ENCODE peak calls at places on chromosomes 6 and 20, in six cellular contexts. One of them, this sample, is unnamed.

GRCh38 chr6:17152703-17153102 is 50.9 kb downstream of the STMND1 start:
- DNase-seq in nucleus accumbens: no peak
- DNase-seq in anterior cingulate cortex: no peak
- DNase-seq in posterior vena cava: no peak
- DNase-seq in 8988T: no peak
- DNase-seq in choroid plexus epithelial cell: no peak
- DNase-seq in this sample: no peak

GRCh38 chr6:73675466-73676098 is 20.4 kb upstream of the CD109 start:
- DNase-seq in anterior cingulate cortex: peak
- DNase-seq in choroid plexus epithelial cell: peak
- DNase-seq in nucleus accumbens: peak
- DNase-seq in 8988T: no peak
- DNase-seq in posterior vena cava: peak
- DNase-seq in this sample: peak

GRCh38 chr6:34526241-34526972 is 29.7 kb downstream of the SPDEF start:
- DNase-seq in posterior vena cava: no peak
- DNase-seq in choroid plexus epithelial cell: no peak
- DNase-seq in nucleus accumbens: no peak
- DNase-seq in anterior cingulate cortex: no peak
- DNase-seq in 8988T: no peak
- DNase-seq in this sample: peak

GRCh38 chr6:35790683-35791082 is 6.4 kb downstream of the CLPS start:
- DNase-seq in choroid plexus epithelial cell: no peak
- DNase-seq in posterior vena cava: no peak
- DNase-seq in nucleus accumbens: no peak
- DNase-seq in 8988T: no peak
- DNase-seq in anterior cingulate cortex: no peak
- DNase-seq in this sample: no peak

GRCh38 chr20:673606-674005 is 2.0 kb downstream of the SCRT2 start:
- DNase-seq in 8988T: no peak
- DNase-seq in posterior vena cava: no peak
- DNase-seq in anterior cingulate cortex: no peak
- DNase-seq in choroid plexus epithelial cell: no peak
- DNase-seq in nucleus accumbens: no peak
- DNase-seq in this sample: no peak

GRCh38 chr20:46351357-46352058 is 43.2 kb upstream of the CDH22 start:
- DNase-seq in 8988T: no peak
- DNase-seq in anterior cingulate cortex: no peak
- DNase-seq in choroid plexus epithelial cell: no peak
- DNase-seq in posterior vena cava: no peak
- DNase-seq in nucleus accumbens: no peak
- DNase-seq in this sample: no peak

GRCh38 chr6:5671604-5672559 is 334.8 kb downstream of the NRN1 start:
- DNase-seq in 8988T: no peak
- DNase-seq in nucleus accumbens: no peak
- DNase-seq in posterior vena cava: no peak
- DNase-seq in anterior cingulate cortex: no peak
- DNase-seq in choroid plexus epithelial cell: no peak
- DNase-seq in this sample: no peak

GRCh38 chr6:139881251-139881650 is 506.8 kb upstream of the CITED2 start:
- DNase-seq in anterior cingulate cortex: no peak
- DNase-seq in choroid plexus epithelial cell: no peak
- DNase-seq in nucleus accumbens: no peak
- DNase-seq in posterior vena cava: no peak
- DNase-seq in 8988T: no peak
- DNase-seq in this sample: no peak

GRCh38 chr6:47238456-47238995 is 71.2 kb downstream of the TNFRSF21 start:
- DNase-seq in choroid plexus epithelial cell: no peak
- DNase-seq in posterior vena cava: no peak
- DNase-seq in 8988T: no peak
- DNase-seq in anterior cingulate cortex: no peak
- DNase-seq in nucleus accumbens: no peak
- DNase-seq in this sample: no peak

GRCh38 chr20:12891643-12892042 is 117.1 kb upstream of the SPTLC3 start:
- DNase-seq in anterior cingulate cortex: no peak
- DNase-seq in 8988T: no peak
- DNase-seq in posterior vena cava: no peak
- DNase-seq in choroid plexus epithelial cell: no peak
- DNase-seq in nucleus accumbens: no peak
- DNase-seq in this sample: no peak

GRCh38 chr20:9711872-9712271 is 127.0 kb downstream of the PAK5 start:
- DNase-seq in choroid plexus epithelial cell: no peak
- DNase-seq in posterior vena cava: no peak
- DNase-seq in 8988T: no peak
- DNase-seq in anterior cingulate cortex: no peak
- DNase-seq in nucleus accumbens: no peak
- DNase-seq in this sample: no peak

GRCh38 chr6:15970517-15970916 is 158.4 kb upstream of the MYLIP start:
- DNase-seq in nucleus accumbens: no peak
- DNase-seq in posterior vena cava: no peak
- DNase-seq in choroid plexus epithelial cell: no peak
- DNase-seq in anterior cingulate cortex: no peak
- DNase-seq in 8988T: no peak
- DNase-seq in this sample: no peak

GRCh38 chr6:169858935-169859351 is 107.5 kb downstream of the ERMARD start:
- DNase-seq in 8988T: peak
- DNase-seq in anterior cingulate cortex: no peak
- DNase-seq in posterior vena cava: peak
- DNase-seq in nucleus accumbens: no peak
- DNase-seq in choroid plexus epithelial cell: no peak
- DNase-seq in this sample: no peak

GRCh38 chr6:26028753-26029569 is 58.3 kb upstream of the HFE start:
- DNase-seq in posterior vena cava: no peak
- DNase-seq in 8988T: no peak
- DNase-seq in choroid plexus epithelial cell: peak
- DNase-seq in anterior cingulate cortex: no peak
- DNase-seq in nucleus accumbens: no peak
- DNase-seq in this sample: no peak

GRCh38 chr20:12237772-12238171 is 320.1 kb downstream of the BTBD3 start:
- DNase-seq in anterior cingulate cortex: peak
- DNase-seq in posterior vena cava: peak
- DNase-seq in 8988T: no peak
- DNase-seq in nucleus accumbens: peak
- DNase-seq in choroid plexus epithelial cell: no peak
- DNase-seq in this sample: no peak

GRCh38 chr6:161575508-161576254 is 301.8 kb upstream of the AGPAT4 start:
- DNase-seq in anterior cingulate cortex: no peak
- DNase-seq in 8988T: no peak
- DNase-seq in choroid plexus epithelial cell: no peak
- DNase-seq in posterior vena cava: no peak
- DNase-seq in nucleus accumbens: no peak
- DNase-seq in this sample: no peak

GRCh38 chr6:45617441-45617840 is 239.7 kb upstream of the SUPT3H start:
- DNase-seq in nucleus accumbens: no peak
- DNase-seq in posterior vena cava: no peak
- DNase-seq in 8988T: no peak
- DNase-seq in anterior cingulate cortex: no peak
- DNase-seq in choroid plexus epithelial cell: peak
- DNase-seq in this sample: no peak

GRCh38 chr20:31542201-31542842 is 28.1 kb downstream of the HM13 start:
- DNase-seq in posterior vena cava: no peak
- DNase-seq in nucleus accumbens: no peak
- DNase-seq in 8988T: no peak
- DNase-seq in anterior cingulate cortex: no peak
- DNase-seq in choroid plexus epithelial cell: no peak
- DNase-seq in this sample: no peak

GRCh38 chr6:55980627-55981211 is 105.3 kb upstream of the BMP5 start:
- DNase-seq in anterior cingulate cortex: no peak
- DNase-seq in nucleus accumbens: no peak
- DNase-seq in posterior vena cava: no peak
- DNase-seq in choroid plexus epithelial cell: peak
- DNase-seq in 8988T: no peak
- DNase-seq in this sample: no peak

GRCh38 chr6:163956571-163957407 is 542.3 kb downstream of the QKI start:
- DNase-seq in nucleus accumbens: peak
- DNase-seq in choroid plexus epithelial cell: peak
- DNase-seq in anterior cingulate cortex: peak
- DNase-seq in posterior vena cava: peak
- DNase-seq in 8988T: peak
- DNase-seq in this sample: peak

GRCh38 chr6:80457044-80457933 is 350.8 kb downstream of the BCKDHB start:
- DNase-seq in choroid plexus epithelial cell: peak
- DNase-seq in anterior cingulate cortex: peak
- DNase-seq in posterior vena cava: peak
- DNase-seq in 8988T: no peak
- DNase-seq in nucleus accumbens: no peak
- DNase-seq in this sample: no peak

GRCh38 chr6:5905431-5906339 is 101.0 kb downstream of the NRN1 start:
- DNase-seq in choroid plexus epithelial cell: peak
- DNase-seq in anterior cingulate cortex: peak
- DNase-seq in nucleus accumbens: no peak
- DNase-seq in posterior vena cava: peak
- DNase-seq in 8988T: no peak
- DNase-seq in this sample: no peak

GRCh38 chr20:15818651-15819071 is 754.6 kb downstream of the KIF16B start:
- DNase-seq in 8988T: no peak
- DNase-seq in anterior cingulate cortex: no peak
- DNase-seq in nucleus accumbens: no peak
- DNase-seq in choroid plexus epithelial cell: no peak
- DNase-seq in posterior vena cava: no peak
- DNase-seq in this sample: no peak